ENCODE peak calls at places on chromosomes 16 and 17, in seven cellular contexts. One of them, this sample, is unnamed.

GRCh38 chr17:10156579-10157488 is 41.6 kb downstream of the GAS7 start:
- DNase-seq in AG09319: no peak
- DNase-seq in AG10803: no peak
- DNase-seq in activated B cell treated with CpG ODN at 0.5 μM for 24 hours: peak; percentile 47
- DNase-seq in lower leg skin: peak; percentile 73
- DNase-seq in pancreas: no peak
- DNase-seq in cardiac muscle cell: no peak
- DNase-seq in this sample: no peak

GRCh38 chr16:49181812-49182211 is 99.8 kb downstream of the CBLN1 start:
- DNase-seq in AG09319: no peak
- DNase-seq in lower leg skin: no peak
- DNase-seq in activated B cell treated with CpG ODN at 0.5 μM for 24 hours: no peak
- DNase-seq in pancreas: no peak
- DNase-seq in AG10803: no peak
- DNase-seq in cardiac muscle cell: no peak
- DNase-seq in this sample: no peak

GRCh38 chr17:33753452-33753851 is 460.4 kb upstream of the ASIC2 start:
- DNase-seq in cardiac muscle cell: no peak
- DNase-seq in activated B cell treated with CpG ODN at 0.5 μM for 24 hours: no peak
- DNase-seq in pancreas: no peak
- DNase-seq in lower leg skin: no peak
- DNase-seq in AG09319: no peak
- DNase-seq in AG10803: no peak
- DNase-seq in this sample: no peak

GRCh38 chr16:78126662-78127061 is 27.2 kb downstream of the WWOX start:
- DNase-seq in AG10803: no peak
- DNase-seq in activated B cell treated with CpG ODN at 0.5 μM for 24 hours: no peak
- DNase-seq in pancreas: no peak
- DNase-seq in cardiac muscle cell: no peak
- DNase-seq in AG09319: no peak
- DNase-seq in lower leg skin: no peak
- DNase-seq in this sample: no peak

GRCh38 chr17:46106966-46107644 is 86.1 kb downstream of the KANSL1 start:
- DNase-seq in lower leg skin: no peak
- DNase-seq in activated B cell treated with CpG ODN at 0.5 μM for 24 hours: no peak
- DNase-seq in pancreas: no peak
- DNase-seq in AG09319: no peak
- DNase-seq in cardiac muscle cell: peak; percentile 24
- DNase-seq in AG10803: no peak
- DNase-seq in this sample: no peak

GRCh38 chr16:20774703-20775362 is 11.0 kb downstream of the ACSM3 start:
- DNase-seq in activated B cell treated with CpG ODN at 0.5 μM for 24 hours: peak; percentile 18
- DNase-seq in AG09319: peak; percentile 19
- DNase-seq in pancreas: peak; percentile 86
- DNase-seq in AG10803: peak; percentile 62
- DNase-seq in cardiac muscle cell: peak; percentile 72
- DNase-seq in lower leg skin: no peak
- DNase-seq in this sample: peak; percentile 50

GRCh38 chr17:66964930-66965800 is 658 bp downstream of the CACNG4 start:
- DNase-seq in AG09319: no peak
- DNase-seq in activated B cell treated with CpG ODN at 0.5 μM for 24 hours: no peak
- DNase-seq in AG10803: no peak
- DNase-seq in pancreas: no peak
- DNase-seq in lower leg skin: no peak
- DNase-seq in cardiac muscle cell: peak; percentile 19
- DNase-seq in this sample: peak; percentile 3

GRCh38 chr16:67181346-67181745 is 2.4 kb downstream of the MATCAP1 start:
- DNase-seq in AG10803: peak; percentile 86
- DNase-seq in lower leg skin: no peak
- DNase-seq in cardiac muscle cell: peak; percentile 89
- DNase-seq in activated B cell treated with CpG ODN at 0.5 μM for 24 hours: no peak
- DNase-seq in pancreas: no peak
- DNase-seq in AG09319: peak; percentile 44
- DNase-seq in this sample: no peak

GRCh38 chr17:44010966-44011647 is 3.7 kb downstream of the TMEM101 start:
- DNase-seq in activated B cell treated with CpG ODN at 0.5 μM for 24 hours: no peak
- DNase-seq in AG10803: no peak
- DNase-seq in cardiac muscle cell: no peak
- DNase-seq in lower leg skin: no peak
- DNase-seq in AG09319: peak; percentile 79
- DNase-seq in pancreas: no peak
- DNase-seq in this sample: no peak

GRCh38 chr17:57355090-57355859 is 99.0 kb downstream of the MSI2 start:
- DNase-seq in cardiac muscle cell: no peak
- DNase-seq in AG10803: no peak
- DNase-seq in lower leg skin: no peak
- DNase-seq in AG09319: no peak
- DNase-seq in activated B cell treated with CpG ODN at 0.5 μM for 24 hours: no peak
- DNase-seq in pancreas: no peak
- DNase-seq in this sample: no peak

GRCh38 chr17:40915721-40916256 is 21.7 kb downstream of the KRT23 start:
- DNase-seq in lower leg skin: no peak
- DNase-seq in AG10803: peak; percentile 86
- DNase-seq in pancreas: no peak
- DNase-seq in cardiac muscle cell: no peak
- DNase-seq in AG09319: no peak
- DNase-seq in activated B cell treated with CpG ODN at 0.5 μM for 24 hours: no peak
- DNase-seq in this sample: no peak

GRCh38 chr17:44541884-44542581 is 15.3 kb upstream of the FZD2 start:
- DNase-seq in activated B cell treated with CpG ODN at 0.5 μM for 24 hours: no peak
- DNase-seq in lower leg skin: no peak
- DNase-seq in AG10803: no peak
- DNase-seq in cardiac muscle cell: no peak
- DNase-seq in AG09319: no peak
- DNase-seq in pancreas: no peak
- DNase-seq in this sample: no peak

GRCh38 chr17:63571632-63572310 is 21.5 kb downstream of the DCAF7 start:
- DNase-seq in cardiac muscle cell: peak; percentile 60
- DNase-seq in pancreas: no peak
- DNase-seq in AG10803: peak; percentile 77
- DNase-seq in AG09319: peak; percentile 25
- DNase-seq in lower leg skin: no peak
- DNase-seq in activated B cell treated with CpG ODN at 0.5 μM for 24 hours: no peak
- DNase-seq in this sample: no peak

GRCh38 chr16:62077998-62078397 is 41.8 kb upstream of the CDH8 start:
- DNase-seq in pancreas: no peak
- DNase-seq in AG09319: no peak
- DNase-seq in activated B cell treated with CpG ODN at 0.5 μM for 24 hours: no peak
- DNase-seq in cardiac muscle cell: no peak
- DNase-seq in AG10803: peak; percentile 1
- DNase-seq in lower leg skin: no peak
- DNase-seq in this sample: no peak

GRCh38 chr16:17138801-17139200 is 332.0 kb downstream of the XYLT1 start:
- DNase-seq in lower leg skin: no peak
- DNase-seq in activated B cell treated with CpG ODN at 0.5 μM for 24 hours: no peak
- DNase-seq in AG10803: no peak
- DNase-seq in AG09319: no peak
- DNase-seq in pancreas: no peak
- DNase-seq in cardiac muscle cell: no peak
- DNase-seq in this sample: no peak

GRCh38 chr17:17691468-17692263 is 10.4 kb downstream of the RAI1 start:
- DNase-seq in AG09319: no peak
- DNase-seq in cardiac muscle cell: no peak
- DNase-seq in lower leg skin: no peak
- DNase-seq in pancreas: no peak
- DNase-seq in AG10803: peak; percentile 40
- DNase-seq in activated B cell treated with CpG ODN at 0.5 μM for 24 hours: peak; percentile 36
- DNase-seq in this sample: no peak

GRCh38 chr17:42441717-42442565 is 16.7 kb upstream of the ATP6V0A1 start:
- DNase-seq in activated B cell treated with CpG ODN at 0.5 μM for 24 hours: no peak
- DNase-seq in lower leg skin: no peak
- DNase-seq in cardiac muscle cell: no peak
- DNase-seq in AG10803: no peak
- DNase-seq in pancreas: no peak
- DNase-seq in AG09319: no peak
- DNase-seq in this sample: no peak

DNA sequence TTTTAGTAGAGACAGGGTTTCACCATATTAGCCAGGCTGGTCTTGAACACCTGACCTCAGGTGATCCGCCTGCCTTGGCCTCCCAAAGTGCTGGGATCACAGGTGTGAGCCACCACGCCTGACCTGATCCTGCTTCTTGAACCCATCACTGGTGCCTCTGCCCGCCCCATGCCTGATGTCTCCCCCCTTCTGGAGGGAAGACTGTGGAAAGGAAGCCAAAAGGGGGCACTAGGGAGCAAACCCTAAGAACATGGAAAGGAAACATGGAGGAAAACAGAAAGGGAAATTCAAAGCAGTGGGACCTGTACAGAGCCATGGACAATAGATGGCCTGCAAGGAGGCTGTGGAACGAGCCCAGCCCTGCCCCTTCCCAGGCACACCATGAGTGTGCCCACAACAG is 31.1 kb upstream of the FASN start:
- DNase-seq in pancreas: no peak
- DNase-seq in AG10803: no peak
- DNase-seq in activated B cell treated with CpG ODN at 0.5 μM for 24 hours: no peak
- DNase-seq in cardiac muscle cell: no peak
- DNase-seq in lower leg skin: no peak
- DNase-seq in AG09319: no peak
- DNase-seq in this sample: no peak
- TF ChIP-seq CTCF in pancreas: no peak
- TF ChIP-seq CTCF in AG10803: no peak
- TF ChIP-seq CTCF in activated B cell treated with CpG ODN at 0.5 μM for 24 hours: no peak
- TF ChIP-seq CTCF in cardiac muscle cell: peak; percentile 23
- TF ChIP-seq CTCF in lower leg skin: no peak
- TF ChIP-seq CTCF in AG09319: no peak
- TF ChIP-seq CTCF in this sample: no peak

DNA sequence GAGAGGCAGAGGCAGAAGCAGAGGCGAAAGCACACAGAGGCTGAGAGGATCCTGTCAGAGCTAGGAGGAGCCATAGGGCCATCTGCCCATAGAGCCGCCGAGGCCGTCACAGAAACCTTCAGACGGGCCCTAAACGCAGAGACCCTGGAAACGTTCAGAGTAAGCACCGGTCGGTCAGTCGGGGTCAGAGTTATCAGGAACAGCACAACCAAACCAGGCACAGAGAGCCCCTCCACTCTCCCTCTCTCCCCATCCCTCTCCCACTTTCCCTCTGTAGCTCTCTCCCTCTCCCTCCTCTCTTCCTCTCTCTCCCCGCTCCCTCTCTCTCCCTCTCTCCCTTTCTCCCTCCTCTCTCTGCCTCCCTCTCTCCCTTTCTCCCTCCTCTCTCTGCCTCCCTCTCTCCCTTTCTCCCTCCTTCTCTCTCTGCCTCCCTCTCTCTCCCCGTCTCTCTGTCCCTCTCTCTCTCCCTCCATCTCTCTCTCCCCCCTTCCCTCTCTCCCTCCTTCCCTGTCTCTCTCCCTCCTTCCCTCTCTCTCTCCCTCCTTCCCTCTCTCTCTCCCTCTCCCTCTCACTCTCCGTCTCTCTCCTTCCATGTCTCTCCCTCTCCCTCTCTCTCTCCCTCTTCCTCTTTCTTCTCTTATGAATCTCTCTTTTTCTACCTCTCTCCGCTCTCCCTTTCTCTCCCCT is 138.9 kb downstream of the C16orf95 start:
- DNase-seq in cardiac muscle cell: peak; percentile 49
- DNase-seq in AG09319: no peak
- DNase-seq in pancreas: no peak
- DNase-seq in AG10803: peak; percentile 23
- DNase-seq in activated B cell treated with CpG ODN at 0.5 μM for 24 hours: no peak
- DNase-seq in lower leg skin: no peak
- DNase-seq in this sample: no peak
- TF ChIP-seq CTCF in cardiac muscle cell: no peak
- TF ChIP-seq CTCF in AG09319: no peak
- TF ChIP-seq CTCF in pancreas: no peak
- TF ChIP-seq CTCF in AG10803: peak; percentile 19
- TF ChIP-seq CTCF in activated B cell treated with CpG ODN at 0.5 μM for 24 hours: no peak
- TF ChIP-seq CTCF in lower leg skin: no peak
- TF ChIP-seq CTCF in this sample: no peak

GRCh38 chr16:19286827-19287226 is 1.3 kb downstream of the CLEC19A start:
- DNase-seq in lower leg skin: no peak
- DNase-seq in pancreas: no peak
- DNase-seq in cardiac muscle cell: no peak
- DNase-seq in AG10803: no peak
- DNase-seq in activated B cell treated with CpG ODN at 0.5 μM for 24 hours: no peak
- DNase-seq in AG09319: no peak
- DNase-seq in this sample: no peak

GRCh38 chr16:19289805-19290490 is 4.4 kb downstream of the CLEC19A start:
- DNase-seq in cardiac muscle cell: no peak
- DNase-seq in lower leg skin: no peak
- DNase-seq in AG09319: no peak
- DNase-seq in AG10803: no peak
- DNase-seq in pancreas: no peak
- DNase-seq in activated B cell treated with CpG ODN at 0.5 μM for 24 hours: no peak
- DNase-seq in this sample: no peak

GRCh38 chr16:19288872-19289799 is 3.6 kb downstream of the CLEC19A start:
- DNase-seq in cardiac muscle cell: no peak
- DNase-seq in AG09319: no peak
- DNase-seq in lower leg skin: no peak
- DNase-seq in activated B cell treated with CpG ODN at 0.5 μM for 24 hours: no peak
- DNase-seq in AG10803: no peak
- DNase-seq in pancreas: no peak
- DNase-seq in this sample: no peak

GRCh38 chr16:19285431-19285830 is at the start of gene CLEC19A:
- DNase-seq in lower leg skin: no peak
- DNase-seq in pancreas: no peak
- DNase-seq in AG10803: no peak
- DNase-seq in activated B cell treated with CpG ODN at 0.5 μM for 24 hours: no peak
- DNase-seq in AG09319: no peak
- DNase-seq in cardiac muscle cell: no peak
- DNase-seq in this sample: no peak

GRCh38 chr16:19287241-19287640 is 1.7 kb downstream of the CLEC19A start:
- DNase-seq in lower leg skin: no peak
- DNase-seq in AG09319: no peak
- DNase-seq in cardiac muscle cell: no peak
- DNase-seq in activated B cell treated with CpG ODN at 0.5 μM for 24 hours: no peak
- DNase-seq in pancreas: no peak
- DNase-seq in AG10803: no peak
- DNase-seq in this sample: no peak
- TF ChIP-seq CTCF in lower leg skin: no peak
- TF ChIP-seq CTCF in AG09319: no peak
- TF ChIP-seq CTCF in cardiac muscle cell: no peak
- TF ChIP-seq CTCF in activated B cell treated with CpG ODN at 0.5 μM for 24 hours: no peak
- TF ChIP-seq CTCF in pancreas: no peak
- TF ChIP-seq CTCF in AG10803: no peak
- TF ChIP-seq CTCF in this sample: no peak

GRCh38 chr17:78432226-78432894 is 53.9 kb downstream of the PGS1 start:
- DNase-seq in lower leg skin: no peak
- DNase-seq in cardiac muscle cell: no peak
- DNase-seq in pancreas: no peak
- DNase-seq in AG09319: no peak
- DNase-seq in activated B cell treated with CpG ODN at 0.5 μM for 24 hours: no peak
- DNase-seq in AG10803: no peak
- DNase-seq in this sample: no peak

GRCh38 chr17:78434455-78435329 is 56.2 kb downstream of the PGS1 start:
- DNase-seq in AG10803: no peak
- DNase-seq in AG09319: no peak
- DNase-seq in pancreas: no peak
- DNase-seq in cardiac muscle cell: no peak
- DNase-seq in lower leg skin: no peak
- DNase-seq in activated B cell treated with CpG ODN at 0.5 μM for 24 hours: no peak
- DNase-seq in this sample: no peak

GRCh38 chr17:78431692-78431958 is 53.2 kb downstream of the PGS1 start:
- DNase-seq in AG09319: no peak
- DNase-seq in activated B cell treated with CpG ODN at 0.5 μM for 24 hours: no peak
- DNase-seq in lower leg skin: no peak
- DNase-seq in pancreas: no peak
- DNase-seq in AG10803: no peak
- DNase-seq in cardiac muscle cell: no peak
- DNase-seq in this sample: no peak

GRCh38 chr17:78433780-78434335 is 55.4 kb downstream of the PGS1 start:
- DNase-seq in activated B cell treated with CpG ODN at 0.5 μM for 24 hours: no peak
- DNase-seq in lower leg skin: no peak
- DNase-seq in AG10803: no peak
- DNase-seq in AG09319: no peak
- DNase-seq in cardiac muscle cell: no peak
- DNase-seq in pancreas: no peak
- DNase-seq in this sample: no peak

GRCh38 chr17:78432929-78433727 is 54.7 kb downstream of the PGS1 start:
- DNase-seq in lower leg skin: no peak
- DNase-seq in pancreas: no peak
- DNase-seq in activated B cell treated with CpG ODN at 0.5 μM for 24 hours: no peak
- DNase-seq in AG09319: no peak
- DNase-seq in AG10803: no peak
- DNase-seq in cardiac muscle cell: no peak
- DNase-seq in this sample: no peak
- TF ChIP-seq CTCF in lower leg skin: no peak
- TF ChIP-seq CTCF in pancreas: no peak
- TF ChIP-seq CTCF in activated B cell treated with CpG ODN at 0.5 μM for 24 hours: no peak
- TF ChIP-seq CTCF in AG09319: no peak
- TF ChIP-seq CTCF in AG10803: no peak
- TF ChIP-seq CTCF in cardiac muscle cell: no peak
- TF ChIP-seq CTCF in this sample: no peak